ENCODE peak calls at places on chromosomes 1 and 21, in four cellular contexts. W is psoas muscle, F is AG04449, I is HL-60. E is an unnamed sample.
A peak's percentile ranks its signal among the peaks of the same experiment; 100 is the strongest.

GRCh38 chr1:174322202-174322862 is 125.4 kb upstream of the GPR52 start:
- DNase-seq in W (no peak), F (no peak), I (no peak), E (peak; percentile 89)

GRCh38 chr1:221511797-221512196 is 230.1 kb downstream of the DUSP10 start:
- DNase-seq in W (no peak), F (no peak), I (no peak), E (no peak)

GRCh38 chr1:147712605-147713004 is 42.3 kb upstream of the ACP6 start:
- DNase-seq in W (no peak), F (no peak), I (no peak), E (no peak)

GRCh38 chr21:43361493-43362296 is 65.2 kb downstream of the SIK1 start:
- DNase-seq in W (peak; percentile 80), F (peak; percentile 63), I (no peak), E (peak; percentile 95)

GRCh38 chr1:160637821-160638539 is 8.9 kb downstream of the SLAMF1 start:
- DNase-seq in W (no peak), F (no peak), I (no peak), E (no peak)

GRCh38 chr21:17585875-17586450 is 26.7 kb downstream of the BTG3 start:
- DNase-seq in W (no peak), F (no peak), I (peak; percentile 2), E (peak; percentile 57)

GRCh38 chr21:44428281-44428942 is 26.9 kb upstream of the LRRC3 start:
- DNase-seq in W (peak; percentile 31), F (no peak), I (peak; percentile 50), E (peak; percentile 3)

GRCh38 chr1:113333056-113333455 is 57.3 kb upstream of the MAGI3 start:
- DNase-seq in W (no peak), F (no peak), I (no peak), E (no peak)

GRCh38 chr21:35234725-35235124 is 185.6 kb upstream of the RUNX1 start:
- DNase-seq in W (no peak), F (no peak), I (no peak), E (no peak)

GRCh38 chr21:17492415-17493168 is 20.3 kb upstream of the CXADR start:
- DNase-seq in W (no peak), F (no peak), I (no peak), E (peak; percentile 72)

GRCh38 chr1:55640708-55641473 is 425.7 kb upstream of the USP24 start:
- DNase-seq in W (peak; percentile 83), F (peak; percentile 19), I (peak; percentile 22), E (peak; percentile 26)

GRCh38 chr1:2642131-2642559 is 9.3 kb upstream of the MMEL1 start:
- DNase-seq in W (no peak), F (no peak), I (no peak), E (no peak)

GRCh38 chr21:16159213-16159970 is 429.6 kb downstream of the USP25 start:
- DNase-seq in W (no peak), F (no peak), I (no peak), E (peak; percentile 46)

GRCh38 chr1:101938681-101939080 is 58.0 kb downstream of the OLFM3 start:
- DNase-seq in W (no peak), F (no peak), I (no peak), E (no peak)

GRCh38 chr1:145918144-145918991 is at the start of gene PEX11B:
- DNase-seq in W (peak; percentile 93), F (peak; percentile 40), I (peak; percentile 94), E (peak; percentile 92)

GRCh38 chr1:54013393-54014008 is 4.5 kb downstream of the LDLRAD1 start:
- DNase-seq in W (no peak), F (no peak), I (no peak), E (no peak)

GRCh38 chr1:234502785-234503184 is 23.8 kb upstream of the TARBP1 start:
- DNase-seq in W (no peak), F (no peak), I (no peak), E (no peak)

GRCh38 chr1:197144570-197145325 is 1.7 kb downstream of the ASPM start:
- DNase-seq in W (no peak), F (no peak), I (no peak), E (peak; percentile 51)

GRCh38 chr21:44510508-44511218 is 29.3 kb downstream of the KRTAP10-1 start:
- DNase-seq in W (peak; percentile 60), F (no peak), I (peak; percentile 52), E (peak; percentile 20)

GRCh38 chr1:32496127-32496526 is 31.3 kb downstream of the ZBTB8B start:
- DNase-seq in W (no peak), F (no peak), I (no peak), E (peak; percentile 38)

GRCh38 chr1:53328009-53328489 is at the start of gene LRP8:
- DNase-seq in W (peak; percentile 86), F (no peak), I (peak; percentile 72), E (peak; percentile 76)

GRCh38 chr1:213120386-213120785 is 69.3 kb downstream of the RPS6KC1 start:
- DNase-seq in W (no peak), F (no peak), I (no peak), E (no peak)

GRCh38 chr1:66366618-66367017 is 167.3 kb upstream of the SGIP1 start:
- DNase-seq in W (no peak), F (no peak), I (no peak), E (no peak)

GRCh38 chr1:209728466-209728865 is 23.8 kb downstream of the HSD11B1 start:
- DNase-seq in W (no peak), F (no peak), I (no peak), E (no peak)

GRCh38 chr1:161824618-161825017 is 58.5 kb downstream of the ATF6 start:
- DNase-seq in W (no peak), F (no peak), I (no peak), E (no peak)

GRCh38 chr1:232110281-232111090 is 483.9 kb downstream of the DISC1 start:
- DNase-seq in W (no peak), F (peak; percentile 92), I (no peak), E (no peak)

GRCh38 chr1:56034222-56034621 is 545.1 kb downstream of the PLPP3 start:
- DNase-seq in W (no peak), F (peak; percentile 10), I (no peak), E (no peak)

GRCh38 chr1:170765712-170766330 is 101.9 kb downstream of the PRRX1 start:
- DNase-seq in W (no peak), F (peak; percentile 17), I (no peak), E (peak; percentile 43)

GRCh38 chr1:111436726-111437125 is 9.2 kb upstream of the OVGP1 start:
- DNase-seq in W (no peak), F (no peak), I (no peak), E (peak; percentile 43)

GRCh38 chr1:54052470-54052933 is 502 bp downstream of the TMEM59 start:
- DNase-seq in W (no peak), F (no peak), I (peak; percentile 50), E (peak; percentile 61)

GRCh38 chr1:200029624-200030074 is 2.1 kb downstream of the NR5A2 start:
- DNase-seq in W (no peak), F (no peak), I (no peak), E (no peak)

GRCh38 chr21:30831194-30831765 is 1.7 kb upstream of the KRTAP7-1 start:
- DNase-seq in W (no peak), F (no peak), I (peak; percentile 12), E (peak; percentile 17)
- TF ChIP-seq CTCF in W (peak; percentile 25), F (peak; percentile 9), I (peak; percentile 18), E (peak; percentile 29)

GRCh38 chr1:116763787-116764465 is 9.7 kb downstream of the CD2 start:
- DNase-seq in W (no peak), F (no peak), I (no peak), E (peak; percentile 30)
- H3K4me3 ChIP-seq in W (no peak overlapping the region), F (no peak overlapping the region), I (no peak overlapping the region), E (no peak overlapping the region)

GRCh38 chr21:41960386-41960785 is 6.6 kb upstream of the C2CD2 start:
- DNase-seq in W (no peak), F (no peak), I (no peak), E (no peak)

GRCh38 chr21:41958886-41959563 is 5.2 kb upstream of the C2CD2 start:
- DNase-seq in W (peak; percentile 69), F (no peak), I (no peak), E (peak; percentile 81)

GRCh38 chr21:41956926-41957729 is 3.3 kb upstream of the C2CD2 start:
- DNase-seq in W (no peak), F (peak; percentile 59), I (peak; percentile 53), E (peak; percentile 63)

GRCh38 chr21:41955516-41955915 is 1.7 kb upstream of the C2CD2 start:
- DNase-seq in W (no peak), F (no peak), I (no peak), E (no peak)

GRCh38 chr21:41957991-41958766 is 4.4 kb upstream of the C2CD2 start:
- DNase-seq in W (peak; percentile 82), F (peak; percentile 55), I (no peak), E (peak; percentile 74)
- TF ChIP-seq CTCF in W (peak; percentile 35), F (peak; percentile 30), I (no peak), E (peak; percentile 42)

GRCh38 chr1:179295356-179295755 is 1.8 kb downstream of the SOAT1 start:
- DNase-seq in W (no peak), F (no peak), I (no peak), E (no peak)
- H3K4me3 ChIP-seq in W (no peak overlapping the region), F (peak overlapping the region; percentile 28), I (no peak overlapping the region), E (no peak overlapping the region)

DNA sequence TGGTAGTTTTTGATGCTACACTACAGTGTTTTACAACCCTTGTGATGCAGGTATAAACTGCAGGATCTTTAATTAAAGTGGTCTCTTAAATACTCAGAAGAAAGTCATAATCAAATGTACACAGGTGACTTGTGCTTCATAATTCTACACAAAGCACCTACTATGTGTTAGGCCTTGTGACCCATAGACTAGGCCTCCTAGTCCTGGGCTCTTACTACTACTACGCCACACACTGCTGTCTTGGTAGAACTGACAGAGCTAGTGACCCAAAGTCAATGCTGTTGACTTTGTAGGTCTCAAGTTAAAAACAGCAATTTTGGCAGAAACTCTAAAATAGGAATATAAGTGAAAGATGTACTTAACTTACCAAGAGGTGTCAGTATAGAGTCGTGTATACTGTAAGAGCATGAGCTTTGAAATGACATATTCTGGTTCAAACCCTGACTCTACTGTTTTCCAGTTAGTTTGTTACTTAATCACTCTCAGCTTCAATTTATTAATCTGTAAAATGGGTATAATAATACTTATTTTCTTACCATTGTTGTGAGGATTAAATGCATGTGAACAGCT is 48.6 kb upstream of the LMO4 start:
- DNase-seq in W (no peak), F (no peak), I (no peak), E (no peak)
- TF ChIP-seq CTCF in W (no peak), F (no peak), I (no peak), E (peak; percentile 7)

DNA sequence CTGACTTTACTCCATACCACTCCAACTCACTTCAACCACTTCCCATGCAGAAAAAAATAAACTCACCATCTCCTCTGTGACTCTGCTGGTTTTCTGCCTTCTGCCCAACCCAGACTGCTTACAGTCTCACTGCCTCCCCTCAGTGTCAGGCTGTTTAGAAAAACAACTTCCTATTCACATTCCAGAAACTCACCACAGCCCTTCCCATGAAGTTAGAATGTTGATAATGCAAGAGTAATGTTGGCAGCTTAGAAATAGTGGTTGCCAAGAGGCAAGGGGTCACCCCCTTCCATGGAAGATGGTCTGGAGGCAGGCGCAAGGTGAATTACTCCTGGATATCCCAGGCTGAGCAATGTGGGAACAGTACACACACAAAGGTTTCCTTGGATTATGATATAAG is at the start of gene SELP:
- DNase-seq in W (no peak), F (no peak), I (no peak), E (no peak)
- H3K4me3 ChIP-seq in W (no peak within 1 kb of the TSS), F (no peak within 1 kb of the TSS), I (no peak within 1 kb of the TSS), E (no peak within 1 kb of the TSS)

E was measured in epithelial cell of esophagus.